ENCODE peak calls at places on chromosomes 5 and 9, in nine cellular contexts. H is NCI-H1417; I is CD8-positive, alpha-beta T cell; D is keratinocyte; E is GM04503; W is T-cell; M is hippocampal formation; R is AG04449; J is glomerular endothelial cell. S is an unnamed sample.

GRCh38 chr9:304106-304505 is 89.4 kb downstream of the DOCK8 start:
- DNase-seq in R (no peak), J (no peak), W (no peak), I (no peak), H (no peak), D (no peak), E (no peak), M (no peak), S (no peak)

GRCh38 chr5:167064199-167064811 is 1227.1 kb upstream of the WWC1 start:
- DNase-seq in H (no peak), I (no peak), D (no peak), E (no peak), R (no peak), W (no peak), M (no peak), J (no peak), S (no peak)

GRCh38 chr9:134561427-134562145 is 80.0 kb upstream of the COL5A1 start:
- DNase-seq in R (no peak), E (no peak), D (no peak), J (no peak), W (no peak), M (no peak), H (no peak), I (no peak), S (no peak)

GRCh38 chr9:137579259-137579604 is 507 bp upstream of the DPH7 start:
- DNase-seq in I (no peak), R (no peak), J (no peak), E (no peak), H (no peak), W (no peak), M (no peak), D (no peak), S (no peak)

GRCh38 chr9:561430-561829 is 280.1 kb upstream of the DMRT1 start:
- DNase-seq in H (no peak), R (no peak), I (no peak), M (no peak), D (no peak), J (no peak), E (no peak), W (no peak), S (no peak)

GRCh38 chr5:73825219-73825618 is 199.2 kb downstream of the ARHGEF28 start:
- DNase-seq in W (no peak), E (no peak), M (no peak), H (no peak), D (no peak), J (no peak), I (no peak), R (no peak), S (no peak)

GRCh38 chr9:110255417-110256141 is 728 bp downstream of the TXN start:
- DNase-seq in H (peak), D (no peak), W (peak), M (no peak), I (peak), J (no peak), R (no peak), E (no peak), S (peak)

GRCh38 chr5:163571755-163572154 is 66.3 kb downstream of the MAT2B start:
- DNase-seq in J (no peak), W (no peak), D (no peak), E (peak), I (no peak), M (no peak), R (peak), H (no peak), S (no peak)

GRCh38 chr5:1360861-1361260 is 16.0 kb upstream of the CLPTM1L start:
- DNase-seq in W (no peak), H (no peak), I (no peak), J (no peak), R (no peak), D (no peak), E (no peak), M (no peak), S (no peak)

GRCh38 chr5:149489605-149490037 is 61.6 kb downstream of the CSNK1A1 start:
- DNase-seq in J (no peak), E (peak), H (no peak), M (no peak), R (no peak), W (no peak), D (no peak), I (no peak), S (no peak)

GRCh38 chr9:86046080-86046636 is 53.2 kb downstream of the GOLM1 start:
- DNase-seq in M (no peak), H (no peak), D (no peak), J (no peak), W (no peak), I (no peak), E (no peak), R (no peak), S (no peak)

GRCh38 chr9:121737481-121737931 is 86.1 kb downstream of the DAB2IP start:
- DNase-seq in R (no peak), W (no peak), J (no peak), I (no peak), H (no peak), M (no peak), E (no peak), D (no peak), S (no peak)

GRCh38 chr9:128499920-128500319 is 4.6 kb upstream of the GLE1 start:
- DNase-seq in J (no peak), E (no peak), I (no peak), H (no peak), M (no peak), R (no peak), W (no peak), D (no peak), S (no peak)

GRCh38 chr5:137075163-137075970 is 423.8 kb downstream of the SPOCK1 start:
- DNase-seq in R (no peak), D (peak), E (no peak), J (no peak), I (no peak), W (no peak), H (peak), M (no peak), S (no peak)

GRCh38 chr5:98902733-98903132 is 26.1 kb downstream of the CHD1 start:
- DNase-seq in J (no peak), M (no peak), D (no peak), R (no peak), H (no peak), I (no peak), W (no peak), E (no peak), S (no peak)